ENCODE peak calls at places on chromosomes 4 and X, in five cellular contexts. One of them, this sample, is unnamed.

GRCh38 chrX:53263597-53264094 is 17.7 kb downstream of the IQSEC2 start:
- DNase-seq in neural progenitor cell: no peak
- DNase-seq in MM.1S: no peak
- DNase-seq in PC-3: peak
- DNase-seq in HCT116: peak
- DNase-seq in this sample: peak

GRCh38 chrX:56833626-56834025 is 104.6 kb downstream of the NBDY start:
- DNase-seq in MM.1S: no peak
- DNase-seq in PC-3: no peak
- DNase-seq in neural progenitor cell: no peak
- DNase-seq in HCT116: no peak
- DNase-seq in this sample: no peak

GRCh38 chr4:18033111-18034085 is 11.8 kb upstream of the LCORL start:
- DNase-seq in neural progenitor cell: no peak
- DNase-seq in PC-3: no peak
- DNase-seq in HCT116: no peak
- DNase-seq in MM.1S: no peak
- DNase-seq in this sample: peak

GRCh38 chr4:54542540-54543041 is 115.2 kb upstream of the KIT start:
- DNase-seq in HCT116: no peak
- DNase-seq in neural progenitor cell: peak
- DNase-seq in MM.1S: no peak
- DNase-seq in PC-3: no peak
- DNase-seq in this sample: no peak

GRCh38 chr4:95510145-95510544 is 38.6 kb downstream of the UNC5C start:
- DNase-seq in PC-3: peak
- DNase-seq in HCT116: no peak
- DNase-seq in MM.1S: no peak
- DNase-seq in neural progenitor cell: peak
- DNase-seq in this sample: peak

GRCh38 chr4:184103755-184104367 is 113.8 kb downstream of the ENPP6 start:
- DNase-seq in neural progenitor cell: peak
- DNase-seq in HCT116: no peak
- DNase-seq in PC-3: no peak
- DNase-seq in MM.1S: no peak
- DNase-seq in this sample: no peak

GRCh38 chr4:101205878-101206277 is 141.4 kb downstream of the PPP3CA start:
- DNase-seq in neural progenitor cell: no peak
- DNase-seq in MM.1S: no peak
- DNase-seq in PC-3: peak
- DNase-seq in HCT116: no peak
- DNase-seq in this sample: peak

GRCh38 chrX:119690921-119691716 is 1.8 kb downstream of the SEPTIN6 start:
- DNase-seq in neural progenitor cell: no peak
- DNase-seq in HCT116: no peak
- DNase-seq in MM.1S: peak
- DNase-seq in PC-3: no peak
- DNase-seq in this sample: peak

GRCh38 chr4:8558080-8558960 is 21.9 kb upstream of the GPR78 start:
- DNase-seq in neural progenitor cell: no peak
- DNase-seq in HCT116: no peak
- DNase-seq in PC-3: peak
- DNase-seq in MM.1S: no peak
- DNase-seq in this sample: peak

GRCh38 chr4:8230891-8231290 is 31.8 kb downstream of the SH3TC1 start:
- DNase-seq in MM.1S: no peak
- DNase-seq in neural progenitor cell: no peak
- DNase-seq in PC-3: no peak
- DNase-seq in HCT116: no peak
- DNase-seq in this sample: no peak

GRCh38 chr4:126784966-126785580 is 847.7 kb upstream of the INTU start:
- DNase-seq in HCT116: no peak
- DNase-seq in MM.1S: no peak
- DNase-seq in PC-3: no peak
- DNase-seq in neural progenitor cell: no peak
- DNase-seq in this sample: peak

GRCh38 chr4:1445716-1446445 is 39.6 kb upstream of the NKX1-1 start:
- DNase-seq in PC-3: no peak
- DNase-seq in neural progenitor cell: no peak
- DNase-seq in MM.1S: no peak
- DNase-seq in HCT116: no peak
- DNase-seq in this sample: no peak

GRCh38 chrX:112841820-112842157 is 1.2 kb upstream of the AMOT start:
- DNase-seq in MM.1S: no peak
- DNase-seq in PC-3: no peak
- DNase-seq in HCT116: no peak
- DNase-seq in neural progenitor cell: no peak
- DNase-seq in this sample: no peak

GRCh38 chrX:112840382-112841113 is at the start of gene AMOT:
- DNase-seq in neural progenitor cell: peak
- DNase-seq in HCT116: peak
- DNase-seq in MM.1S: peak
- DNase-seq in PC-3: peak
- DNase-seq in this sample: peak

GRCh38 chrX:112841114-112841819 is 636 bp upstream of the AMOT start:
- DNase-seq in MM.1S: peak
- DNase-seq in HCT116: peak
- DNase-seq in neural progenitor cell: peak
- DNase-seq in PC-3: peak
- DNase-seq in this sample: peak

GRCh38 chrX:112837531-112837930 is 3.1 kb downstream of the AMOT start:
- DNase-seq in MM.1S: no peak
- DNase-seq in HCT116: no peak
- DNase-seq in PC-3: no peak
- DNase-seq in neural progenitor cell: peak
- DNase-seq in this sample: no peak

GRCh38 chrX:112839856-112840255 is 775 bp downstream of the AMOT start:
- DNase-seq in neural progenitor cell: peak
- DNase-seq in HCT116: no peak
- DNase-seq in PC-3: no peak
- DNase-seq in MM.1S: no peak
- DNase-seq in this sample: no peak
- H3K9ac ChIP-seq in neural progenitor cell: no peak
- H3K9ac ChIP-seq in HCT116: no peak
- H3K9ac ChIP-seq in PC-3: no peak
- H3K9ac ChIP-seq in MM.1S: no peak
- H3K9ac ChIP-seq in this sample: no peak

DNA sequence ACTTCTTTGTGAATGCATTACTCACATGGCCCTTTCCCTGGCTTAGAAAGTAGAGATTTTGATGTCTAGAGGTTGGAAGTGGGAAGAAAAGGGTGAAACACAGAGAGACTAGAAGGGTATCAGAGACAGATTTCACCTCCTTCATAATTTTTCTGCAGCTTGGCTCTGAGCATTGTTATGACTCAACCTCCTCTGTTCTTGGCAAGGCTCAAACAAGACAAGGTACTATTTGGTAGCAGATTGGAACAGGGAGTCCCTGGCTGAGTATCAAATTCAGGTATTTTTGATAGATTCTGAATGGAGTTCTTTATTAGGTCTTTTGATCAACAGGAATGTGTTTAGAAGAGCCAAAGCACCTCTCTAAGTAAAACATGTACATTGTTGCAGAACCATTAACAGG is 146.3 kb upstream of the CHRDL1 start:
- DNase-seq in neural progenitor cell: no peak
- DNase-seq in HCT116: no peak
- DNase-seq in MM.1S: no peak
- DNase-seq in PC-3: no peak
- DNase-seq in this sample: no peak
- TF ChIP-seq EZH2 in neural progenitor cell: no peak
- TF ChIP-seq EZH2 in HCT116: no peak
- TF ChIP-seq EZH2 in MM.1S: no peak
- TF ChIP-seq EZH2 in PC-3: no peak
- TF ChIP-seq EZH2 in this sample: no peak

GRCh38 chr4:154189346-154189745 is 302.3 kb downstream of the DCHS2 start:
- DNase-seq in MM.1S: no peak
- DNase-seq in HCT116: no peak
- DNase-seq in neural progenitor cell: no peak
- DNase-seq in PC-3: peak
- DNase-seq in this sample: peak

GRCh38 chr4:154186888-154187287 is 304.7 kb downstream of the DCHS2 start:
- DNase-seq in PC-3: no peak
- DNase-seq in neural progenitor cell: no peak
- DNase-seq in MM.1S: no peak
- DNase-seq in HCT116: no peak
- DNase-seq in this sample: no peak

GRCh38 chr4:154184238-154184637 is 307.4 kb downstream of the DCHS2 start:
- DNase-seq in HCT116: no peak
- DNase-seq in MM.1S: no peak
- DNase-seq in PC-3: no peak
- DNase-seq in neural progenitor cell: no peak
- DNase-seq in this sample: no peak

GRCh38 chr4:154186035-154186434 is 305.6 kb downstream of the DCHS2 start:
- DNase-seq in neural progenitor cell: no peak
- DNase-seq in HCT116: no peak
- DNase-seq in PC-3: no peak
- DNase-seq in MM.1S: no peak
- DNase-seq in this sample: no peak
- TF ChIP-seq EZH2phosphoT487 in neural progenitor cell: no peak
- TF ChIP-seq EZH2phosphoT487 in HCT116: no peak
- TF ChIP-seq EZH2phosphoT487 in PC-3: no peak
- TF ChIP-seq EZH2phosphoT487 in MM.1S: no peak
- TF ChIP-seq EZH2phosphoT487 in this sample: no peak

GRCh38 chr4:168486961-168487820 is 6.9 kb upstream of the DDX60L start:
- DNase-seq in HCT116: peak
- DNase-seq in MM.1S: no peak
- DNase-seq in PC-3: peak
- DNase-seq in neural progenitor cell: no peak
- DNase-seq in this sample: peak

GRCh38 chr4:168485511-168485910 is 5.2 kb upstream of the DDX60L start:
- DNase-seq in MM.1S: no peak
- DNase-seq in PC-3: no peak
- DNase-seq in HCT116: no peak
- DNase-seq in neural progenitor cell: no peak
- DNase-seq in this sample: no peak

GRCh38 chr4:168480991-168481588 is 798 bp upstream of the DDX60L start:
- DNase-seq in MM.1S: peak
- DNase-seq in HCT116: peak
- DNase-seq in PC-3: peak
- DNase-seq in neural progenitor cell: no peak
- DNase-seq in this sample: peak

GRCh38 chr4:168484626-168485025 is 4.3 kb upstream of the DDX60L start:
- DNase-seq in PC-3: peak
- DNase-seq in HCT116: no peak
- DNase-seq in neural progenitor cell: no peak
- DNase-seq in MM.1S: no peak
- DNase-seq in this sample: peak

GRCh38 chr4:168483786-168484185 is 3.5 kb upstream of the DDX60L start:
- DNase-seq in HCT116: no peak
- DNase-seq in MM.1S: no peak
- DNase-seq in PC-3: peak
- DNase-seq in neural progenitor cell: no peak
- DNase-seq in this sample: peak
- H3K9ac ChIP-seq in HCT116: peak
- H3K9ac ChIP-seq in MM.1S: no peak
- H3K9ac ChIP-seq in PC-3: peak
- H3K9ac ChIP-seq in neural progenitor cell: no peak
- H3K9ac ChIP-seq in this sample: peak

GRCh38 chr4:153792893-153793227 is 4.0 kb upstream of the SFRP2 start:
- DNase-seq in HCT116: no peak
- DNase-seq in PC-3: no peak
- DNase-seq in neural progenitor cell: peak
- DNase-seq in MM.1S: no peak
- DNase-seq in this sample: no peak

GRCh38 chr4:153794001-153794400 is 5.1 kb upstream of the SFRP2 start:
- DNase-seq in PC-3: peak
- DNase-seq in HCT116: no peak
- DNase-seq in MM.1S: no peak
- DNase-seq in neural progenitor cell: no peak
- DNase-seq in this sample: no peak

GRCh38 chr4:153789741-153790651 is 1.1 kb upstream of the SFRP2 start:
- DNase-seq in MM.1S: no peak
- DNase-seq in PC-3: no peak
- DNase-seq in HCT116: no peak
- DNase-seq in neural progenitor cell: peak
- DNase-seq in this sample: peak

GRCh38 chr4:153790962-153791551 is 2.2 kb upstream of the SFRP2 start:
- DNase-seq in PC-3: no peak
- DNase-seq in MM.1S: no peak
- DNase-seq in neural progenitor cell: peak
- DNase-seq in HCT116: no peak
- DNase-seq in this sample: peak

GRCh38 chr4:153792007-153792892 is 3.4 kb upstream of the SFRP2 start:
- DNase-seq in PC-3: no peak
- DNase-seq in HCT116: no peak
- DNase-seq in neural progenitor cell: peak
- DNase-seq in MM.1S: no peak
- DNase-seq in this sample: peak
- TF ChIP-seq EZH2 in PC-3: no peak
- TF ChIP-seq EZH2 in HCT116: no peak
- TF ChIP-seq EZH2 in neural progenitor cell: peak
- TF ChIP-seq EZH2 in MM.1S: no peak
- TF ChIP-seq EZH2 in this sample: no peak